ENCODE peak calls at places on chromosomes 13 and 19, in five cellular contexts. B is GM12878, S is K562, W is H1, Y is HepG2. A is an unnamed sample.

GRCh38 chr13:66513728-66514127 is 716.4 kb downstream of the PCDH9 start:
- DNase-seq in B (no peak), S (no peak), W (no peak), Y (no peak), A (no peak)

GRCh38 chr19:4556574-4557185 is 2.8 kb downstream of the SEMA6B start:
- DNase-seq in B (no peak), S (peak), W (peak), Y (no peak), A (peak)

GRCh38 chr19:50486823-50487515 is 10.3 kb upstream of the GARIN5A start:
- DNase-seq in B (no peak), S (peak), W (peak), Y (peak), A (peak)

GRCh38 chr19:2168619-2169424 is 5.1 kb downstream of the DOT1L start:
- DNase-seq in B (peak), S (peak), W (no peak), Y (peak), A (peak)

GRCh38 chr19:13734751-13735150 is 29.6 kb upstream of the MRI1 start:
- DNase-seq in B (no peak), S (no peak), W (no peak), Y (no peak), A (no peak)

GRCh38 chr19:5403968-5404640 is 51.1 kb upstream of the ZNRF4 start:
- DNase-seq in B (no peak), S (peak), W (peak), Y (peak), A (peak)

GRCh38 chr13:100398360-100398759 is 190.2 kb downstream of the GGACT start:
- DNase-seq in B (no peak), S (no peak), W (no peak), Y (no peak), A (no peak)

GRCh38 chr19:50981587-50982146 is 2.0 kb downstream of the KLK7 start:
- DNase-seq in B (no peak), S (no peak), W (no peak), Y (no peak), A (no peak)

GRCh38 chr13:35285677-35286076 is 190.8 kb downstream of the MAB21L1 start:
- DNase-seq in B (no peak), S (no peak), W (no peak), Y (no peak), A (no peak)

GRCh38 chr19:50658438-50659317 is 9.4 kb downstream of the C19orf81 start:
- DNase-seq in B (no peak), S (peak), W (peak), Y (no peak), A (peak)

GRCh38 chr19:778910-779653 is 18.2 kb upstream of the PTBP1 start:
- DNase-seq in B (no peak), S (no peak), W (no peak), Y (peak), A (no peak)

GRCh38 chr13:41034862-41035261 is 15.7 kb upstream of the ELF1 start:
- DNase-seq in B (no peak), S (no peak), W (no peak), Y (no peak), A (no peak)

GRCh38 chr13:103386341-103386740 is 320.1 kb upstream of the SLC10A2 start:
- DNase-seq in B (no peak), S (no peak), W (no peak), Y (no peak), A (no peak)

GRCh38 chr13:80168089-80168850 is 172.7 kb downstream of the SPRY2 start:
- DNase-seq in B (no peak), S (no peak), W (no peak), Y (no peak), A (no peak)

GRCh38 chr13:46160474-46161066 is 21.4 kb downstream of the LCP1 start:
- DNase-seq in B (no peak), S (peak), W (no peak), Y (peak), A (peak)

GRCh38 chr19:43570174-43570791 is 5.0 kb downstream of the XRCC1 start:
- DNase-seq in B (no peak), S (no peak), W (no peak), Y (no peak), A (no peak)

GRCh38 chr13:44004881-44005280 is 125.2 kb downstream of the LACC1 start:
- DNase-seq in B (no peak), S (no peak), W (no peak), Y (no peak), A (no peak)

GRCh38 chr13:65479692-65480091 is 1750.4 kb downstream of the PCDH9 start:
- DNase-seq in B (no peak), S (no peak), W (no peak), Y (no peak), A (no peak)

GRCh38 chr13:49400755-49401659 is 42.9 kb downstream of the CAB39L start:
- DNase-seq in B (no peak), S (peak), W (no peak), Y (no peak), A (no peak)

GRCh38 chr13:96899946-96900345 is 94.3 kb downstream of the OXGR1 start:
- DNase-seq in B (no peak), S (no peak), W (no peak), Y (no peak), A (no peak)

GRCh38 chr13:25468330-25469178 is 96.8 kb downstream of the ATP8A2 start:
- DNase-seq in B (no peak), S (peak), W (peak), Y (no peak), A (no peak)

GRCh38 chr13:21233086-21233485 is 56.6 kb downstream of the MRPL57 start:
- DNase-seq in B (no peak), S (no peak), W (no peak), Y (no peak), A (no peak)

GRCh38 chr19:18074192-18074591 is 12.5 kb downstream of the IL12RB1 start:
- DNase-seq in B (no peak), S (no peak), W (no peak), Y (peak), A (no peak)

GRCh38 chr19:35928507-35928906 is 7.7 kb upstream of the LRFN3 start:
- DNase-seq in B (no peak), S (no peak), W (no peak), Y (no peak), A (no peak)

GRCh38 chr19:57171551-57172081 is 4.3 kb upstream of the DUXA start:
- DNase-seq in B (no peak), S (peak), W (peak), Y (peak), A (no peak)

GRCh38 chr19:40322271-40322610 is 26.0 kb downstream of the C19orf47 start:
- DNase-seq in B (no peak), S (no peak), W (no peak), Y (no peak), A (no peak)

GRCh38 chr13:92954746-92955145 is 271.9 kb upstream of the GPC6 start:
- DNase-seq in B (no peak), S (no peak), W (no peak), Y (no peak), A (no peak)

GRCh38 chr13:92963029-92963428 is 263.6 kb upstream of the GPC6 start:
- DNase-seq in B (no peak), S (no peak), W (no peak), Y (no peak), A (no peak)

DNA sequence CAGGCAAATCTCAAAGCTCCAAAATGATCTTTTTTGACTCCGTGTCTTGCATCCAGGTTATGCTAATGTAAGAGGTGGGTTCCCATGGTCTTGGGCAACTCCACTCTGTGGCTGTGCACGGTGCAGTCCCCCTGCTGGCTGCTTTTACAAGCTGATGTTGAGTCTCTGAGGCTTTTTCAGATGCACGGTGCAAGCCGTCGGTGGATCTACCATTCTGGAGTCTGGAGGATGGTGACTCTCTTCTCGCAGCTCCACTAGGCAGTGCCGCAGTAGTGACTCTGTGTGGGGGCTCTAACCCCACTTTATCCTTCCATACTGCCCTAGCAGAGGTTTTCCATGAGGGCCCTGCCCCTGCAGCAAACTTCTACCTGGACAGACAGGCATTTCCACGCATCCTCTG is 266.8 kb upstream of the GPC6 start:
- DNase-seq in B (no peak), S (no peak), W (no peak), Y (no peak), A (no peak)
- TF ChIP-seq ZNF274 in B (no peak), S (no peak), W (no peak), Y (no peak), A (no peak)

DNA sequence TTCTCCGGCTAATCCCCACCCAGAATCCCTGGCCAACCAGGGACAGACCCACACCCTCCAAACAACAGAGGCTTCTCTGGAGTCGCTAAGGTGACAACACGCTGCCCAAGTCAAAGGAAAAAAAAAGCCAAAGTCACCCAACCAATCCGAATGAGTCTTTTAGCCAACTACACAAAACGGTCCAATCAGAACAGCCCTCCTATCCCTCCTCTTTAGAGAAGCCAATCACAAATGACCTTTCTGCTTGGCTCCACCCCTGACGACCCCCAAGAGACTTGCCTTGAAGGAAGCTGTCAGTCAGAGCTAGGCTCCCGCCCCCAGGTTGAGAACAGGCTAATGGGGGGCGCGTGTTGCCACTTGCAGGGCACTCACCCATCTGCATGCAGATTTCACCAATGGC is 6.6 kb upstream of the FBXW9 start:
- DNase-seq in B (no peak), S (peak), W (peak), Y (peak), A (peak)
- TF ChIP-seq YY1 in B (no peak), S (no peak), W (no peak), Y (no peak), A (no peak)

DNA sequence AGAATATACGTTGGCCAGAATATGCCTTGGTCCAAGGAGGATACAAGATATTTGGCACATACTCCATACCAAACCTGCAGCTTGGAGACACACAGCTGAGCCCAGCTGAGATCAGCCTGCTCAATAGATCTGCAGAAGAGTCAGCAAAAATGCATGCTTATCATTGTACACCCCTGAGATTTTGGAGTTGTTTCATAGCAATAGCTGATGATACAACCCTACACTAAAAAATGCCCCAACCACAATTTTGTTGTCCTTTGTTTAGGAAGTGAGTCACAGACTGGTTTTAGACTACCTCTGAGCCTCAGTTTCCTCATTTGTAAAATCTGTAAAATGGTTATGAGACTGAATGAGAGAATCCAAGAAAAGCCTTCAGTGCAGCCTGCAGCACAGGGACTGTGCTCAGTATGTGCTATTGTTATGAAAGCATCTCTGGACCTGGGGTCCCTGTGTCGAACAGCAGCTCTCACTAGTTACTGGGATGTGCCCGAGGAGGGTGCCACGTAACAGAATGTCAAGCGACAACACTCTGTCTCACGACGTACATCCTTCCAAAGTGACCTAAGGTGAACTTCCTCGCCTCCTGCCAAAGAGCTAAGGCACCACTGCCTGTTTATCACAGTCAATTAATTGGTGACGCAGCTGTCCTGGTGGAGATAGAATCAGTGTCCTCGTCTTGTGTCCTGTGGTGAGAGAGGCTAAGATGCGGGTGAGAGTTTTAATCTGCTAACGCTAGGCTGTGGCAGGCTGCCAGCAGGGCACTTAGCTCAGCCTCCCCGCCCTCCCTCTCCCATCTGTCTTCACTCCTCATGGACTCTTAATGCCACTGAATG is 18.2 kb downstream of the DHRS12 start:
- DNase-seq in B (no peak), S (peak), W (no peak), Y (no peak), A (no peak)
- TF ChIP-seq RAD21 in B (no peak), S (no peak), W (no peak), Y (no peak), A (no peak)

GRCh38 chr19:45492627-45493470 is 4.0 kb downstream of the RTN2 start:
- DNase-seq in B (no peak), S (peak), W (peak), Y (peak), A (peak)
- TF ChIP-seq ZNF274 in B (no peak), S (no peak), W (no peak), Y (no peak), A (no peak)